ENCODE peak calls at places on chromosomes 6 and 20, in seven cellular contexts. V, F, X, U, I, H and G are unnamed samples.

GRCh38 chr20:40562031-40562430 is 127.0 kb downstream of the MAFB start:
- DNase-seq in V (no peak), F (no peak), X (peak; percentile 38), U (no peak), I (no peak), H (peak; percentile 39), G (no peak)

GRCh38 chr6:14144678-14145113 is 27.1 kb downstream of the CD83 start:
- DNase-seq in V (peak; percentile 58), F (peak; percentile 27), X (peak; percentile 57), U (peak; percentile 78), I (peak; percentile 78), H (peak; percentile 36), G (peak; percentile 8)

GRCh38 chr6:130995783-130996447 is 67.1 kb downstream of the EPB41L2 start:
- DNase-seq in V (no peak), F (no peak), X (no peak), U (no peak), I (no peak), H (peak; percentile 27), G (no peak)

GRCh38 chr6:148112851-148113319 is 229.8 kb upstream of the SASH1 start:
- DNase-seq in V (no peak), F (no peak), X (no peak), U (no peak), I (no peak), H (peak; percentile 38), G (no peak)

GRCh38 chr20:43576108-43576507 is 14.6 kb upstream of the IFT52 start:
- DNase-seq in V (peak; percentile 17), F (no peak), X (no peak), U (no peak), I (peak; percentile 78), H (no peak), G (no peak)

GRCh38 chr20:3661060-3661820 is 2.0 kb downstream of the GFRA4 start:
- DNase-seq in V (no peak), F (no peak), X (no peak), U (peak; percentile 52), I (no peak), H (no peak), G (no peak)

GRCh38 chr6:121435444-121436069 is at the start of gene GJA1:
- DNase-seq in V (peak; percentile 84), F (peak; percentile 46), X (peak; percentile 86), U (no peak), I (no peak), H (peak; percentile 87), G (peak; percentile 58)

GRCh38 chr20:35845561-35845960 is 73.7 kb downstream of the PHF20 start:
- DNase-seq in V (no peak), F (no peak), X (peak; percentile 52), U (no peak), I (no peak), H (peak; percentile 47), G (no peak)

GRCh38 chr6:71289039-71289801 is 609 bp downstream of the OGFRL1 start:
- DNase-seq in V (no peak), F (no peak), X (peak; percentile 20), U (peak; percentile 65), I (peak; percentile 73), H (peak; percentile 21), G (no peak)

GRCh38 chr6:46990031-46990644 is 52.0 kb downstream of the ADGRF1 start:
- DNase-seq in V (peak; percentile 26), F (no peak), X (no peak), U (no peak), I (no peak), H (no peak), G (no peak)

GRCh38 chr6:167299641-167300308 is 8.7 kb downstream of the UNC93A start:
- DNase-seq in V (no peak), F (no peak), X (no peak), U (no peak), I (no peak), H (no peak), G (no peak)

GRCh38 chr20:1897965-1898464 is 2.8 kb downstream of the SIRPA start:
- DNase-seq in V (no peak), F (no peak), X (no peak), U (no peak), I (peak; percentile 25), H (no peak), G (no peak)

GRCh38 chr6:51738614-51739013 is 348.8 kb downstream of the PKHD1 start:
- DNase-seq in V (no peak), F (no peak), X (no peak), U (no peak), I (no peak), H (no peak), G (no peak)

GRCh38 chr6:81988871-81989270 is 236.4 kb upstream of the TENT5A start:
- DNase-seq in V (no peak), F (no peak), X (no peak), U (no peak), I (no peak), H (no peak), G (no peak)

GRCh38 chr20:58102252-58102651 is 126.2 kb downstream of the ANKRD60 start:
- DNase-seq in V (no peak), F (no peak), X (peak; percentile 80), U (no peak), I (no peak), H (no peak), G (no peak)

GRCh38 chr6:20377623-20378265 is 23.9 kb upstream of the E2F3 start:
- DNase-seq in V (no peak), F (peak; percentile 53), X (peak; percentile 87), U (no peak), I (no peak), H (peak; percentile 22), G (peak; percentile 25)

GRCh38 chr6:131764350-131764749 is 43.5 kb upstream of the ENPP1 start:
- DNase-seq in V (no peak), F (no peak), X (no peak), U (no peak), I (no peak), H (no peak), G (no peak)

GRCh38 chr6:42791706-42792320 is 10.0 kb downstream of the BICRAL start:
- DNase-seq in V (no peak), F (no peak), X (peak; percentile 16), U (no peak), I (no peak), H (peak; percentile 72), G (no peak)

DNA sequence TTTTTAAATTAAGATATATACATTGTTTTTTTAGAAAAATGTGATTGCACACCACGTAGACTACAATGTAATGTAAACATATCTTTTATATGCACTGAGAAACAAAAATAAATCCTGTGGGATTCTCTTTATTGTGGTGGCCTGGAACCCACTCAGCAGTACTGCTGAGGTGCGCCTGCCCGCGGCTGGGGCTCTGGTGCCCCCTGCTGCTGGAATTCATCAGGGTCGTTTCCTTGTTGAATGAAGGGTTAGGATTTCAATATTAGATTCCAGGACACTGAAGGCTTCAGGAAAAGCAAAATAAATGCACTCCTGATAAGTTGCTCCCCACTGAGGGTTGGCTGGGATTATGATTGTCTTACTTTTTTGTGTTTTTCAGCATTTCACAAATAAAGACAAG is 175.8 kb upstream of the GGTLC1 start:
- DNase-seq in V (no peak), F (no peak), X (no peak), U (no peak), I (no peak), H (peak; percentile 22), G (no peak)
- TF ChIP-seq CTCF in V (peak; percentile 33), F (peak; percentile 43), X (no peak), U (no peak), I (no peak), H (peak; percentile 59), G (peak; percentile 65)

DNA sequence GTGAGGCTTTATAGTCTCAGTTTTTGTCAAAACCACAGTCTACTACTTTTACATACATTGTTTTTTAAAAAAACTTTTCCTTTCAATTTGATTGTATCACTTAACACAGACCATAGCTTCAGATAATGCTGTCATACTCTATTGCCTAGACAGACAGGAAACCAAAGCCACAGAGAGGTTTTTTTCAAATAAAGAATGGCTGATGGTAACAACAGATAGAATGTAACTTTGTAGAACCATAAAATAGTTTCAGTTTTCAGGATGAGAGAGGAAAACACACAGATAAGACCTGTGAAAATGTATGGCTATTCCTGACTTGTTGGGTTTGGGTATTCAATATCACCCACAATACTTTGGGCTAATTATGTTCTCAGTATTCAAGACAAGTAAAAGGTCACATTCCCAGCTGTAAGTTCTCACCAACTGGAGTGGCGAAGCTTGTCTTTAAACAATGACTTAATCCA is 94.0 kb downstream of the ADGRG6 start:
- DNase-seq in V (no peak), F (no peak), X (peak; percentile 70), U (no peak), I (no peak), H (no peak), G (no peak)
- H3K4me3 ChIP-seq in V (no peak overlapping the region), F (no peak overlapping the region), X (no peak overlapping the region), U (no peak overlapping the region), I (no peak overlapping the region), H (no peak overlapping the region), G (no peak overlapping the region)

GRCh38 chr20:38932457-38933120 is 6.4 kb downstream of the FAM83D start:
- DNase-seq in V (no peak), F (peak; percentile 7), X (peak; percentile 76), U (no peak), I (no peak), H (peak; percentile 13), G (no peak)

GRCh38 chr20:38937000-38937399 is 10.8 kb downstream of the FAM83D start:
- DNase-seq in V (no peak), F (no peak), X (no peak), U (no peak), I (no peak), H (no peak), G (no peak)

GRCh38 chr20:38935967-38936407 is 9.8 kb downstream of the FAM83D start:
- DNase-seq in V (no peak), F (no peak), X (peak; percentile 32), U (no peak), I (no peak), H (peak; percentile 78), G (no peak)

GRCh38 chr20:38934530-38934929 is 8.3 kb downstream of the FAM83D start:
- DNase-seq in V (no peak), F (no peak), X (no peak), U (no peak), I (no peak), H (no peak), G (no peak)

DNA sequence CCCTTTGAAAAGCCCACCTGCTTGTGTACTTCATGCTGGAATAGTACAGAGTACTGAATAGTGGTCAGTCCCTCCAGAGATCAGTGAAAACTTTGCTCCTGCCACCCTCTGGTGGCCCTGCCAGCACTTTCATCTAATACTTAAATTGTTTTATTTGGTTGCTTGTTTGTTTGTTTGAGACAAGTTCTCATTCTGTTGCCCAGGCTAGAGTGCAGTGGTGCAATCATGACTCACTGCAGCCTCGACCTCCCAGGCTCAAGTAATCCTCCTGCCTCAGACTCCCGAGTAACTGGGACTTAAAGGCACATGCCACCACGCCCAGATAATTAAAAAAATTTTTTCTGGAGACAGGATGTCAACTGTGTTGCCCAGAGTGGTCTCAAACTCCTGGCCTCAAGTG is 9.1 kb downstream of the FAM83D start:
- DNase-seq in V (no peak), F (no peak), X (no peak), U (no peak), I (no peak), H (peak; percentile 30), G (no peak)
- TF ChIP-seq CTCF in V (no peak), F (peak; percentile 14), X (peak; percentile 21), U (no peak), I (no peak), H (no peak), G (peak; percentile 19)

DNA sequence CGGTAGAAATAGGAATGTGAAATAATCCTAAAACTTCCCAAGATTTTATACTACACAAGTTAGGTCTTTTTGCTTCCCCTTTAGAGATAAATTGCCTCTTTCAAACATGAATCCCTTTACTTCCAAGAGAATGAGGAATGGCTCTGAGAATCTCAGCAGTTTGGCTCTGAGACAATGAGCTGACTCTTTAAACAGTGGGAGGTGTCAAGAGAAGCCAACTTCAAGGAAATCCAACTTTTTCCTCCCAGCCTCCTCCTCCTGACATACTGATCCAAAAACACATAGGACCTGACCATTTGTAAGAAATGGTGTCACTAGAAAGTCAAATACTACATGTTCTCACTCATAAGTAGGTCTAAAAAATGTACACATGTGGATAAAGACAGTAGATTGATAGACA is 154.2 kb downstream of the ALDH8A1 start:
- DNase-seq in V (peak; percentile 6), F (no peak), X (peak; percentile 57), U (no peak), I (no peak), H (no peak), G (no peak)
- H3K4me3 ChIP-seq in V (no peak overlapping the region), F (no peak overlapping the region), X (no peak overlapping the region), U (no peak overlapping the region), I (no peak overlapping the region), H (no peak overlapping the region), G (no peak overlapping the region)